ENCODE peak calls at places on chromosomes 4 and X, in four cellular contexts. T is SK-N-SH, R is GM12878, L is H1. Q is an unnamed sample.
A peak's percentile ranks its signal among the peaks of the same experiment; 100 is the strongest.

GRCh38 chr4:183130328-183131155 is 31.5 kb downstream of the WWC2 start:
- DNase-seq in L (no peak), T (peak; percentile 32), R (no peak), Q (no peak)

GRCh38 chrX:68631331-68631730 is 16.1 kb upstream of the STARD8 start:
- DNase-seq in L (no peak), T (no peak), R (no peak), Q (no peak)

GRCh38 chr4:47383829-47384427 is 79.6 kb downstream of the COMMD8 start:
- DNase-seq in R (no peak), T (peak; percentile 43), L (no peak), Q (peak; percentile 23)

GRCh38 chrX:84046403-84046984 is 141.5 kb downstream of the RPS6KA6 start:
- DNase-seq in R (no peak), L (peak; percentile 46), T (peak; percentile 30), Q (peak; percentile 4)

GRCh38 chr4:23455482-23455881 is 434.4 kb downstream of the PPARGC1A start:
- DNase-seq in T (no peak), R (no peak), L (peak; percentile 43), Q (no peak)

GRCh38 chr4:156329779-156330178 is 376.1 kb upstream of the CTSO start:
- DNase-seq in R (no peak), T (no peak), L (no peak), Q (no peak)

GRCh38 chr4:126627255-126627654 is 1005.5 kb upstream of the INTU start:
- DNase-seq in L (no peak), T (peak; percentile 6), R (no peak), Q (peak; percentile 49)

GRCh38 chrX:107135076-107135964 is 16.7 kb upstream of the RBM41 start:
- DNase-seq in T (no peak), R (no peak), L (no peak), Q (peak; percentile 14)

GRCh38 chr4:105059337-105059736 is 87.3 kb upstream of the TET2 start:
- DNase-seq in L (no peak), T (no peak), R (peak; percentile 90), Q (no peak)

GRCh38 chrX:11757397-11757728 is 674 bp upstream of the MSL3 start:
- DNase-seq in R (no peak), L (no peak), T (no peak), Q (no peak)

GRCh38 chr4:93983133-93983532 is 154.6 kb downstream of the ATOH1 start:
- DNase-seq in T (no peak), L (no peak), R (no peak), Q (no peak)

GRCh38 chrX:53440631-53441517 is 6.7 kb upstream of the HSD17B10 start:
- DNase-seq in R (no peak), L (peak; percentile 47), T (peak; percentile 27), Q (no peak)

GRCh38 chrX:123854329-123854728 is 5.5 kb upstream of the XIAP start:
- DNase-seq in T (no peak), R (no peak), L (no peak), Q (no peak)

GRCh38 chr4:137300776-137301175 is 231.5 kb downstream of the PCDH18 start:
- DNase-seq in R (no peak), L (no peak), T (no peak), Q (no peak)

GRCh38 chr4:140673729-140674128 is 82.5 kb downstream of the TBC1D9 start:
- DNase-seq in L (no peak), R (no peak), T (peak; percentile 79), Q (no peak)

GRCh38 chr4:46404961-46405360 is 15.0 kb upstream of the GABRA2 start:
- DNase-seq in T (no peak), R (no peak), L (peak; percentile 49), Q (no peak)

GRCh38 chr4:134089885-134090284 is 111.7 kb downstream of the PABPC4L start:
- DNase-seq in L (no peak), T (no peak), R (no peak), Q (no peak)

GRCh38 chrX:110002300-110003166 is at the start of gene TMEM164:
- DNase-seq in R (peak; percentile 52), L (peak; percentile 71), T (peak; percentile 87), Q (peak; percentile 90)

GRCh38 chr4:70701271-70701670 is 12.9 kb downstream of the UTP3 start:
- DNase-seq in L (no peak), T (no peak), R (no peak), Q (no peak)

GRCh38 chrX:131778269-131779218 is 234.7 kb downstream of the OR13H1 start:
- DNase-seq in R (peak; percentile 82), T (peak; percentile 67), L (no peak), Q (no peak)
- TF ChIP-seq NRF1 in R (no peak), T (no peak), L (no peak), Q (no peak)

GRCh38 chrX:28124416-28124815 is 143.2 kb upstream of the DCAF8L1 start:
- DNase-seq in T (no peak), R (no peak), L (no peak), Q (no peak)

GRCh38 chrX:28127662-28128061 is 146.4 kb upstream of the DCAF8L1 start:
- DNase-seq in L (no peak), R (no peak), T (no peak), Q (no peak)

DNA sequence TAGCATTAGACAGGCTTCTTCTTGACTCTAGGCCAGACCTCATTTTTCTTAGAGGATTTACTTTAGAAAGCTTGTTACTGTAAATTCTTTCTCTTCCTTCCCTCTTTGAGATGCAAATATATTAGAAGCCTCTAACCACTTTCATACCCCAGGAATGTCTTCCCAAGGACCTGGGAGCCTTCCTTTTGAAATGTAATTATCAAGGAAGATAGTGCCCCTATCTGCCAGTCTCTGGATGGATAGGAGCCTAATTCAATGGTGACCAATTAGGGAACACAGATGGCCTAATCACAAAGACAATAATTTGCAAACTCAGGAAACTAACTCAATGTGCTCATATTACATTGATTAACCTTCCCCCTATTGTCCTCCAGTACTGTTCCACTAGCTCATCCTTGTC is 145.6 kb upstream of the DCAF8L1 start:
- DNase-seq in L (no peak), R (no peak), T (no peak), Q (no peak)
- TF ChIP-seq NRF1 in L (no peak), R (no peak), T (no peak), Q (no peak)

GRCh38 chr4:145766273-145766672 is 86.3 kb downstream of the C4orf51 start:
- DNase-seq in R (no peak), L (no peak), T (no peak), Q (no peak)
- TF ChIP-seq NRF1 in R (no peak), L (no peak), T (no peak), Q (no peak)

GRCh38 chr4:114649908-114650307 is 51.3 kb downstream of the UGT8 start:
- DNase-seq in L (no peak), R (no peak), T (no peak), Q (no peak)
- TF ChIP-seq NRF1 in L (no peak), R (no peak), T (no peak), Q (no peak)

GRCh38 chr4:2835978-2836377 is 7.7 kb upstream of the ADD1 start:
- DNase-seq in L (peak; percentile 31), R (no peak), T (no peak), Q (no peak)

GRCh38 chr4:2832981-2833670 is 10.5 kb upstream of the ADD1 start:
- DNase-seq in R (no peak), T (no peak), L (no peak), Q (no peak)

GRCh38 chr4:2833671-2834000 is 10.0 kb upstream of the ADD1 start:
- DNase-seq in R (no peak), L (no peak), T (no peak), Q (no peak)

GRCh38 chr4:2832309-2832980 is 11.2 kb upstream of the ADD1 start:
- DNase-seq in R (no peak), L (no peak), T (peak; percentile 17), Q (no peak)

GRCh38 chr4:2834001-2834921 is 9.4 kb upstream of the ADD1 start:
- DNase-seq in T (no peak), L (no peak), R (no peak), Q (no peak)
- TF ChIP-seq NRF1 in T (no peak), L (no peak), R (no peak), Q (no peak)

GRCh38 chrX:43655961-43656494 is at the start of gene MAOA:
- DNase-seq in T (peak; percentile 61), R (no peak), L (peak; percentile 61), Q (no peak)
- TF ChIP-seq NRF1 in T (no peak), R (no peak), L (no peak), Q (no peak)

GRCh38 chr4:26420903-26421302 is 69.4 kb downstream of the CCKAR start:
- DNase-seq in T (no peak), L (no peak), R (no peak), Q (no peak)
- TF ChIP-seq NRF1 in T (no peak), L (no peak), R (no peak), Q (no peak)

Q was measured in K562.